ENCODE peak calls at places on chromosome 17, in eight cellular contexts. I is left colon; M is T-helper 1 cell; Z is activated gamma-delta T cell treated with anti-CD3 and anti-CD28 coated beads, Interleukin-2, amount 50 U/mL, for 16 hours; P is GM10248; U is posterior cingulate gyrus; H is M059J; Y is Ammon's horn. G is an unnamed sample.

GRCh38 chr17:46044286-46044928 is 45.4 kb downstream of the STH start:
- DNase-seq in I (peak), M (peak), Z (peak), P (no peak), U (peak), H (peak), Y (peak), G (no peak)

GRCh38 chr17:11372692-11373091 is 131.7 kb downstream of the SHISA6 start:
- DNase-seq in I (no peak), M (no peak), Z (no peak), P (no peak), U (peak), H (no peak), Y (peak), G (no peak)

GRCh38 chr17:62064791-62065563 is at the start of gene MED13:
- DNase-seq in I (peak), M (peak), Z (peak), P (peak), U (peak), H (peak), Y (peak), G (peak)

GRCh38 chr17:7782237-7782636 is 51.8 kb upstream of the KDM6B start:
- DNase-seq in I (no peak), M (no peak), Z (no peak), P (no peak), U (no peak), H (peak), Y (no peak), G (no peak)

GRCh38 chr17:72927146-72927545 is 165.3 kb downstream of the SLC39A11 start:
- DNase-seq in I (no peak), M (no peak), Z (no peak), P (no peak), U (no peak), H (no peak), Y (no peak), G (no peak)

GRCh38 chr17:53032861-53033271 is 789.9 kb upstream of the KIF2B start:
- DNase-seq in I (peak), M (peak), Z (no peak), P (no peak), U (no peak), H (peak), Y (no peak), G (no peak)

GRCh38 chr17:66523378-66524174 is 221.2 kb downstream of the PRKCA start:
- DNase-seq in I (peak), M (no peak), Z (no peak), P (no peak), U (peak), H (no peak), Y (peak), G (no peak)

GRCh38 chr17:61221181-61221580 is 178.5 kb upstream of the TBX2 start:
- DNase-seq in I (no peak), M (peak), Z (no peak), P (no peak), U (no peak), H (no peak), Y (no peak), G (no peak)

GRCh38 chr17:78040561-78041400 is 82.3 kb downstream of the TNRC6C start:
- DNase-seq in I (peak), M (peak), Z (no peak), P (peak), U (peak), H (peak), Y (peak), G (peak)

GRCh38 chr17:73474370-73474988 is 162.7 kb upstream of the CDC42EP4 start:
- DNase-seq in I (peak), M (no peak), Z (no peak), P (no peak), U (no peak), H (peak), Y (no peak), G (peak)

GRCh38 chr17:82458885-82459424 is 414 bp downstream of the NARF start:
- DNase-seq in I (no peak), M (peak), Z (no peak), P (no peak), U (no peak), H (peak), Y (no peak), G (peak)